ENCODE peak calls at places on chromosomes 16 and 17, in seven cellular contexts. K is GM12865, W is fibroblast of lung, H is keratinocyte, B is heart right ventricle, N is fibroblast of the aortic adventitia, C is tibial artery. R is an unnamed sample.

GRCh38 chr17:45311762-45312476 is 4.9 kb downstream of the MAP3K14 start:
- DNase-seq in K (peak; percentile 96), W (peak; percentile 77), H (peak; percentile 69), B (peak; percentile 66), N (no peak), C (peak; percentile 78), R (no peak)

GRCh38 chr16:3496386-3496785 is 1.1 kb upstream of the C16orf90 start:
- DNase-seq in K (no peak), W (no peak), H (no peak), B (no peak), N (no peak), C (no peak), R (no peak)

GRCh38 chr16:3824121-3824795 is 56.3 kb downstream of the CREBBP start:
- DNase-seq in K (no peak), W (no peak), H (no peak), B (no peak), N (no peak), C (no peak), R (no peak)

GRCh38 chr16:28873543-28874201 is 4.6 kb upstream of the ATP2A1 start:
- DNase-seq in K (peak; percentile 47), W (no peak), H (no peak), B (no peak), N (no peak), C (no peak), R (no peak)

GRCh38 chr17:47852113-47852949 is 1.4 kb upstream of the SP6 start:
- DNase-seq in K (no peak), W (no peak), H (no peak), B (no peak), N (peak; percentile 24), C (no peak), R (no peak)

GRCh38 chr17:17387461-17388362 is 84.5 kb downstream of the NT5M start:
- DNase-seq in K (peak; percentile 24), W (no peak), H (peak; percentile 52), B (no peak), N (no peak), C (no peak), R (no peak)

GRCh38 chr16:57061084-57061905 is 31.1 kb upstream of the CPNE2 start:
- DNase-seq in K (no peak), W (peak; percentile 34), H (peak; percentile 23), B (peak; percentile 74), N (peak; percentile 64), C (peak; percentile 97), R (peak; percentile 49)

GRCh38 chr16:24113115-24113745 is 142.9 kb upstream of the CACNG3 start:
- DNase-seq in K (no peak), W (no peak), H (no peak), B (no peak), N (no peak), C (no peak), R (no peak)

GRCh38 chr16:50372611-50373344 is 4.0 kb upstream of the BRD7 start:
- DNase-seq in K (no peak), W (no peak), H (no peak), B (peak; percentile 55), N (peak; percentile 24), C (peak; percentile 92), R (no peak)

GRCh38 chr17:8494021-8494420 is 58.3 kb downstream of the NDEL1 start:
- DNase-seq in K (no peak), W (no peak), H (no peak), B (no peak), N (no peak), C (no peak), R (no peak)

GRCh38 chr16:89564476-89565255 is 4.2 kb downstream of the RPL13 start:
- DNase-seq in K (peak; percentile 52), W (no peak), H (no peak), B (no peak), N (no peak), C (no peak), R (no peak)

GRCh38 chr16:89567656-89568594 is 7.4 kb downstream of the RPL13 start:
- DNase-seq in K (no peak), W (no peak), H (no peak), B (no peak), N (no peak), C (no peak), R (no peak)

GRCh38 chr16:89563639-89564392 is 3.3 kb downstream of the RPL13 start:
- DNase-seq in K (peak; percentile 29), W (no peak), H (no peak), B (no peak), N (no peak), C (no peak), R (no peak)

GRCh38 chr16:89565256-89565505 is 4.7 kb downstream of the RPL13 start:
- DNase-seq in K (no peak), W (no peak), H (no peak), B (no peak), N (no peak), C (no peak), R (no peak)

DNA sequence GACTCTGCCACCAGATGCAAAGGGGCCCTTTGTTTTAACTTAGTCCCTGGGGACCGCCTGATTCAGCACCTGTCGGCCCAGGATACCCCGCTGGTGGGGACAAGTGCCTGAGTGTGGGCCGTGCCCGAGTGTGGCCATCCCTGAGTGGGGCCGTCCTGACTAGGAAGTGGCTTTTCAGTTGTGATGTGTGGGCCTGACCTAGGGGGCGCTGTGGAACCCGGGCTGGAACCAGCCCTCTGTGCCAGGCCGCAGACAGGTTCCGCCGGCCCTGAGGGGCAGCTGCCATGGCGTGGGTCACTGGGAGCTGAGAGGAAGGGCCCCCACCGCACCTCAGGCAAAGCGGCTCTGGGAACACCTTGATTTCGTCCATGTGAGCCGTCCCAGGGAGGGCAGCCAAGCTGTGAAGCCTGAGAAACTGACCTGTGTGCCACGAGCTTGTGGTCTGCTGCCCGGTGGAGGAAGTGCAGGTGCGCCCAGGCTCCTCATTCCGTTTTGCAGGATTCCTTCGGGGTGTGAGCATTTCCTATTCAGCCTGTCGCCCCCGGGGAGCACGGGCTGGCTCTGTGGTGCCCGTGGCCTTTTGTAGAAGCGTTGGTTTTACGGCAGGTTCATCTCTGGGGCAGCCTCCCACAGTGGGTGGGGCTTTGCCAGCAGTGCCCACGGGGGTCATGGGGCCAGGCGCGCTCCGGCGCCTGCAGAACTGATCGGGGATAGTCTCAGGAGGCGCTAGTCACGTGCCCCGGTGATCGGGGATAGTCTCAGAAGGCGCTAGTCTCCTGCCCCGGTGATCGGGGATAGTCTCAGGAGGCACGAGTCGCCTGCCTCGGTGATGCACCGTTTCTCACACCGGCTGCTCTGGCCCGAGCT is 5.3 kb downstream of the RPL13 start:
- DNase-seq in K (peak; percentile 74), W (peak; percentile 56), H (no peak), B (no peak), N (no peak), C (no peak), R (no peak)
- H3K4me3 ChIP-seq in K (no peak overlapping the region), W (peak overlapping the region; percentile 9), H (no peak overlapping the region), B (peak overlapping the region; percentile 36), N (peak overlapping the region; percentile 48), C (peak overlapping the region; percentile 19), R (no peak overlapping the region)

DNA sequence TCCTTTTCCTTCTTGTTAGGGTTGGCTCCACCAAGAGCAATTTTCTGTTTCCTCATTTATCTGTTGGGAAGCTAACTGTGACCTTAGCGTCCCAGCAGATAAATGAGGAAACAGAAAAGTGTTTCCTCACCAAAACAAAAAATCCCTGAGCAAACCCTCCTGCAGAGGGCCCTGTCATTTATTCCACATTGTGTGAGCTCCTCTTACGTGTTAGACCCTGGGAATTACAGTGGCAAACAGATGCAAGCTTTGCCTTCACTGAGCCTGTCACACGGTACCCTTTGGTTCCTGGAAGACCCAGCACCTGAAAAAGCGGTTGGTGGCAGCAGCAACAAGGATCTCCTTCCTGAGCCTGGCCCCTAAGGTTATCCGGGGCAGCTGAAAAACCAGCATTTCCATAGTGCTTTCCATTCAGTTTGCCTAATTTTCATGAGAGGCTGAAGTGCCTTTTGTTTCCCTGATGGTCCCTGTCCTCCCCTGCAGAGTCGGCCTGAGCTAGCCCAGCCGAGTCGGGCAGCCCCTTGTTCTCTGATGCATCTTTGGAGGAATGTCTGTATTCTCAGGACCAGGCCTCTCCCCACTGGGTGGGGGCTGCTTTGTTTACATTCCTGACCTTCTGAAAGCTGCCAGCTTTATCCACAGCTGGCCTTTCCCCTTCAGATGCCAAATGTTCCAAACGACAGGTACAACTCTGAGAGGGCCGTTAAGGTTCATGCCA is 34.7 kb downstream of the YPEL2 start:
- DNase-seq in K (no peak), W (peak; percentile 71), H (no peak), B (no peak), N (no peak), C (peak; percentile 64), R (no peak)
- TF ChIP-seq CTCF in K (no peak), W (no peak), H (no peak), B (peak; percentile 27), N (no peak), C (no peak), R (no peak)

GRCh38 chr17:31579265-31579664 is 187.8 kb downstream of the RAB11FIP4 start:
- DNase-seq in K (no peak), W (peak; percentile 69), H (no peak), B (no peak), N (no peak), C (no peak), R (no peak)

GRCh38 chr17:31582151-31582907 is 190.9 kb downstream of the RAB11FIP4 start:
- DNase-seq in K (peak; percentile 49), W (peak; percentile 63), H (no peak), B (peak; percentile 70), N (peak; percentile 60), C (peak; percentile 87), R (no peak)

GRCh38 chr17:31580331-31581021 is 189.0 kb downstream of the RAB11FIP4 start:
- DNase-seq in K (peak; percentile 27), W (peak; percentile 85), H (no peak), B (no peak), N (peak; percentile 68), C (peak; percentile 90), R (no peak)

GRCh38 chr17:31581491-31581890 is 190.0 kb downstream of the RAB11FIP4 start:
- DNase-seq in K (no peak), W (peak; percentile 57), H (no peak), B (peak; percentile 24), N (no peak), C (peak; percentile 91), R (no peak)

DNA sequence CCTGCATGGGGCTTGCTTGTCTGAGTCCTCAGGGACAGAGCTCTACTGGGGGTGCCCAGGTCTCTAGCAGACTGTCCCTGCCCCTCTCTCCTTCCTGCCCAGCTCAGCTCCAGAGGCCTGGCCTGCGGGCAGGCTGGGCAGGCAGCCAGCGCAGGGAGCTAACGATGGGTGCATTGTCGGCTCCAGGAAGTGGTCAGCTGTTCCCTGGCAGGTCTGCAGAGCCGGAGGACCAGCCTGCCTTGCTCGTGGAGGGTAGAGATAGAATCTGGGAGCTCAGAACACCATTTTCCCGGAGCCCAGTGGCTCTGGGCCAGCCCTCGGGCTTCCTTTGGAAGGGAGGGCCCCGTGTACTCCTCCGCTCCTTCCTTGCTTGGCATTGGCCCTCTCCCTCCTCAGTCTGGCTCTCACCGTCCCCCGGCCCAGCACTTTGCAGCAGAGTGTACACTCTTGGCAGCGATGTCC is 189.6 kb downstream of the RAB11FIP4 start:
- DNase-seq in K (no peak), W (peak; percentile 93), H (no peak), B (peak; percentile 79), N (peak; percentile 91), C (peak; percentile 92), R (no peak)
- H3K4me3 ChIP-seq in K (no peak overlapping the region), W (no peak overlapping the region), H (no peak overlapping the region), B (peak overlapping the region; percentile 41), N (no peak overlapping the region), C (peak overlapping the region; percentile 12), R (no peak overlapping the region)

GRCh38 chr16:71883849-71884638 is at the start of gene ZNF821:
- DNase-seq in K (peak; percentile 87), W (peak; percentile 75), H (no peak), B (peak; percentile 80), N (peak; percentile 49), C (peak; percentile 83), R (peak; percentile 19)
- TF ChIP-seq CTCF in K (no peak), W (no peak), H (peak; percentile 20), B (peak; percentile 33), N (no peak), C (peak; percentile 6), R (no peak)

GRCh38 chr16:11208916-11209665 is 46.9 kb downstream of the SOCS1 start:
- DNase-seq in K (peak; percentile 71), W (no peak), H (no peak), B (no peak), N (no peak), C (no peak), R (no peak)
- H3K4me3 ChIP-seq in K (no peak overlapping the region), W (no peak overlapping the region), H (no peak overlapping the region), B (no peak overlapping the region), N (no peak overlapping the region), C (no peak overlapping the region), R (no peak overlapping the region)

R was measured in HFF-Myc.